ENCODE peak calls at places on chromosome X, in seven cellular contexts. T is transverse colon, R is stomach, A is suprapubic skin, Z is prostate gland, G is HCT116, J is SK-N-SH. N is an unnamed sample.

GRCh38 chrX:107396235-107396634 is 53.2 kb upstream of the FRMPD3 start:
- DNase-seq in T (no peak), R (no peak), A (no peak), Z (no peak), G (no peak), J (no peak), N (no peak)

GRCh38 chrX:77527233-77528001 is 80.2 kb downstream of the FGF16 start:
- DNase-seq in T (no peak), R (no peak), A (peak), Z (no peak), G (no peak), J (peak), N (no peak)

GRCh38 chrX:39675619-39676018 is 422.1 kb downstream of the BCOR start:
- DNase-seq in T (peak), R (no peak), A (no peak), Z (no peak), G (no peak), J (no peak), N (no peak)

GRCh38 chrX:38804481-38805293 is 3.4 kb downstream of the MID1IP1 start:
- DNase-seq in T (peak), R (peak), A (peak), Z (no peak), G (no peak), J (peak), N (peak)

GRCh38 chrX:8424941-8425340 is 39.7 kb upstream of the VCX3B start:
- DNase-seq in T (no peak), R (no peak), A (no peak), Z (peak), G (no peak), J (no peak), N (no peak)

GRCh38 chrX:19174401-19175025 is 52.2 kb upstream of the ADGRG2 start:
- DNase-seq in T (no peak), R (no peak), A (no peak), Z (no peak), G (no peak), J (no peak), N (no peak)

GRCh38 chrX:80705379-80705778 is 104.3 kb downstream of the BRWD3 start:
- DNase-seq in T (no peak), R (no peak), A (no peak), Z (no peak), G (no peak), J (no peak), N (no peak)

GRCh38 chrX:40094041-40094899 is 3.5 kb downstream of the BCOR start:
- DNase-seq in T (peak), R (no peak), A (no peak), Z (peak), G (no peak), J (peak), N (no peak)

GRCh38 chrX:74422576-74423288 is 1.4 kb downstream of the SLC16A2 start:
- DNase-seq in T (peak), R (peak), A (peak), Z (peak), G (no peak), J (peak), N (no peak)

GRCh38 chrX:31333181-31333831 is 261.5 kb upstream of the FTHL17 start:
- DNase-seq in T (no peak), R (no peak), A (no peak), Z (no peak), G (no peak), J (no peak), N (no peak)

GRCh38 chrX:139246295-139246694 is 284.2 kb upstream of the F9 start:
- DNase-seq in T (no peak), R (no peak), A (no peak), Z (no peak), G (no peak), J (no peak), N (no peak)

GRCh38 chrX:54093159-54093558 is 48.9 kb upstream of the PHF8 start:
- DNase-seq in T (no peak), R (no peak), A (no peak), Z (no peak), G (no peak), J (no peak), N (no peak)

GRCh38 chrX:54087661-54088060 is 43.4 kb upstream of the PHF8 start:
- DNase-seq in T (no peak), R (no peak), A (no peak), Z (no peak), G (no peak), J (no peak), N (no peak)

GRCh38 chrX:54090880-54091279 is 46.6 kb upstream of the PHF8 start:
- DNase-seq in T (no peak), R (no peak), A (no peak), Z (no peak), G (no peak), J (no peak), N (no peak)

GRCh38 chrX:54085666-54086065 is 41.4 kb upstream of the PHF8 start:
- DNase-seq in T (no peak), R (no peak), A (no peak), Z (no peak), G (no peak), J (no peak), N (no peak)

DNA sequence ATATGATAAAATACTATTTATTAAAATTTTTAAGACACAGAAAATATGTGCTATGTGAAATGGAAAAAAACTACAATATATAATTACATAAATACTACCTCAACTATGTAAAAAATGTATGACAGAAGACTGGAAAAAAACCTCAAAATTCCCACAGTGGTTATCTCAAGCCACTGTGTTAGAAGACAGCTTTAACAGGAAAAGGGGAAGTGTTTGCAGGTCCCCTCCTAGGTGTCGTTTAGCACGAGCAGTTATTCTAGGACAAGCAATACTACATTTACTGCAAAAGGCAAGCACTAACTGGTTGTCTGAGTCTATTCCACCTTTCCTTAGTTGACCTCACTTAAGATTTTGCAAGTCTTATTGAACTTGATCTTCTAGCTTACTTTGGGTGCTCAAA is 44.9 kb upstream of the PHF8 start:
- DNase-seq in T (no peak), R (no peak), A (no peak), Z (no peak), G (no peak), J (no peak), N (no peak)
- H3K4me3 ChIP-seq in T (no peak), R (no peak), A (no peak), Z (no peak), G (no peak), J (no peak), N (no peak)

GRCh38 chrX:123976671-123977316 is 15.3 kb downstream of the STAG2 start:
- DNase-seq in T (no peak), R (no peak), A (no peak), Z (no peak), G (no peak), J (peak), N (no peak)

GRCh38 chrX:123971963-123972362 is 10.5 kb downstream of the STAG2 start:
- DNase-seq in T (no peak), R (no peak), A (no peak), Z (no peak), G (no peak), J (no peak), N (no peak)

GRCh38 chrX:123975180-123975579 is 13.7 kb downstream of the STAG2 start:
- DNase-seq in T (no peak), R (no peak), A (no peak), Z (no peak), G (no peak), J (no peak), N (no peak)
- TF ChIP-seq POLR2AphosphoS5 in T (no peak), R (peak), A (no peak), Z (no peak), G (no peak), J (no peak), N (no peak)

GRCh38 chrX:153829799-153830631 is at the start of gene PDZD4:
- DNase-seq in T (no peak), R (no peak), A (no peak), Z (no peak), G (no peak), J (peak), N (no peak)

GRCh38 chrX:153828308-153828707 is 2.0 kb downstream of the PDZD4 start:
- DNase-seq in T (no peak), R (no peak), A (no peak), Z (no peak), G (no peak), J (no peak), N (no peak)

GRCh38 chrX:153828723-153829548 is 1.4 kb downstream of the PDZD4 start:
- DNase-seq in T (no peak), R (no peak), A (no peak), Z (no peak), G (no peak), J (peak), N (no peak)

GRCh38 chrX:153830632-153831434 is 489 bp upstream of the PDZD4 start:
- DNase-seq in T (no peak), R (no peak), A (no peak), Z (no peak), G (no peak), J (peak), N (no peak)

DNA sequence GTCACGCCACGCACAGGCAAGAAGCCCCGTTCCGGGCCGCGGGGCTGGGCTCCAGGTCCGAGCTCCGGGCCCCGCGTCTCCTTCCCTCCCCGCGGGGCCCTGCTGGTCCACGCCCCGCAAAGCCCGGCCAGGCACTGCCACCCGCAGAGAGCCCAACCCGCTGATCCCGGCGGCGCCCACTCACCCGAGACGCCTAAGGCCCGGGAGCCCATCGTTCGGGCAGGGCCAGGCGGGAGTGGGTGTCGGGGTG is 870 bp downstream of the PDZD4 start:
- DNase-seq in T (no peak), R (no peak), A (no peak), Z (no peak), G (no peak), J (peak), N (no peak)
- H3K4me3 ChIP-seq in T (peak), R (peak), A (peak), Z (peak), G (no peak), J (peak), N (peak)

GRCh38 chrX:154734101-154734781 is 16.6 kb downstream of the GAB3 start:
- DNase-seq in T (peak), R (no peak), A (no peak), Z (no peak), G (no peak), J (no peak), N (peak)
- TF ChIP-seq POLR2AphosphoS5 in T (no peak), R (peak), A (no peak), Z (no peak), G (no peak), J (no peak), N (no peak)

GRCh38 chrX:23066588-23067281 is 67.0 kb downstream of the DDX53 start:
- DNase-seq in T (no peak), R (no peak), A (no peak), Z (no peak), G (no peak), J (no peak), N (no peak)

GRCh38 chrX:23062359-23062758 is 62.6 kb downstream of the DDX53 start:
- DNase-seq in T (no peak), R (no peak), A (no peak), Z (no peak), G (no peak), J (no peak), N (no peak)

GRCh38 chrX:23061116-23061515 is 61.4 kb downstream of the DDX53 start:
- DNase-seq in T (no peak), R (no peak), A (no peak), Z (no peak), G (no peak), J (no peak), N (no peak)
- H3K4me3 ChIP-seq in T (no peak), R (no peak), A (no peak), Z (no peak), G (no peak), J (no peak), N (no peak)

GRCh38 chrX:50071507-50071906 is 129.3 kb downstream of the AKAP4 start:
- DNase-seq in T (no peak), R (no peak), A (no peak), Z (no peak), G (no peak), J (no peak), N (no peak)

GRCh38 chrX:50066318-50066937 is 134.4 kb downstream of the AKAP4 start:
- DNase-seq in T (no peak), R (no peak), A (no peak), Z (no peak), G (no peak), J (no peak), N (no peak)

GRCh38 chrX:50068893-50069292 is 131.9 kb downstream of the AKAP4 start:
- DNase-seq in T (no peak), R (no peak), A (no peak), Z (no peak), G (no peak), J (no peak), N (no peak)

GRCh38 chrX:50068293-50068568 is 132.6 kb downstream of the AKAP4 start:
- DNase-seq in T (no peak), R (no peak), A (no peak), Z (no peak), G (no peak), J (no peak), N (no peak)

GRCh38 chrX:50067435-50068292 is 133.1 kb downstream of the AKAP4 start:
- DNase-seq in T (peak), R (no peak), A (no peak), Z (no peak), G (no peak), J (peak), N (no peak)
- TF ChIP-seq POLR2AphosphoS5 in T (no peak), R (no peak), A (no peak), Z (no peak), G (no peak), J (no peak), N (no peak)

DNA sequence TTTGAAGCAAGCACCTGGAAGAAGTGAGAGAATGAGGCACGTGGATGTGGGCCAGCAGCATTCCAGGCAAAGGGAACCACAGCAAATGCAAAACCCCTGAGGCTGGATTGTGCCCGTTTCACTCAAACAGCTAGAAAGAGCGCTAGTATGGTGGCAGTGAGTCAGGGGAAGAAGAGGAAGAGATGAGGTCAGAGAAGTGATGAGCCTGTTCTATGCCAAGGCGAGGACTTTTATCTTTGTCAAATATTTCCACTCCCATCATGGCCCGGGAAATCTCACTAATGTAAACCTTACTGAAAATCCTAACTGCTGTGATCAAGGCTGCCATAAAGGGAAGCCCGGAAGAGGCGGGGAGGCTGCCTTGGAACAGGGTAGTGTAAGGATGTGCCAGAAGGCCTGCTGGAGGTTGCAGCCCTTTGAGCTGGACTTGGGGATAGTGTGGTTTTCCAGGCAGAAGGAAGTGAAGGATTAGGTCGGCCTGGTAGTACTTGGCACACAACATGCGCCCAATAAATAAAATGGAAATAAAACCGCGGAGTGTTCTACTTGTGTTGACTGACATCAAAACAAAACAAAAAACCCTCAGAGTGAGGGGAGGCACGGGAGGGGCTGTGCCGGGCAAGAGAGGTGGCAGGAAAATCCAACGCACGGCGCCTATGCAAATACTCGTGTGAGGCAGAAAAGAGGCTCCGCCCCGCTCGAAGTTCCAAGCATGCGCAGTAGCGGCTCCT is 1.2 kb upstream of the CDK16 start:
- DNase-seq in T (no peak), R (no peak), A (peak), Z (peak), G (no peak), J (peak), N (peak)
- H3K4me3 ChIP-seq in T (no peak), R (no peak), A (peak), Z (peak), G (peak), J (peak), N (peak)

DNA sequence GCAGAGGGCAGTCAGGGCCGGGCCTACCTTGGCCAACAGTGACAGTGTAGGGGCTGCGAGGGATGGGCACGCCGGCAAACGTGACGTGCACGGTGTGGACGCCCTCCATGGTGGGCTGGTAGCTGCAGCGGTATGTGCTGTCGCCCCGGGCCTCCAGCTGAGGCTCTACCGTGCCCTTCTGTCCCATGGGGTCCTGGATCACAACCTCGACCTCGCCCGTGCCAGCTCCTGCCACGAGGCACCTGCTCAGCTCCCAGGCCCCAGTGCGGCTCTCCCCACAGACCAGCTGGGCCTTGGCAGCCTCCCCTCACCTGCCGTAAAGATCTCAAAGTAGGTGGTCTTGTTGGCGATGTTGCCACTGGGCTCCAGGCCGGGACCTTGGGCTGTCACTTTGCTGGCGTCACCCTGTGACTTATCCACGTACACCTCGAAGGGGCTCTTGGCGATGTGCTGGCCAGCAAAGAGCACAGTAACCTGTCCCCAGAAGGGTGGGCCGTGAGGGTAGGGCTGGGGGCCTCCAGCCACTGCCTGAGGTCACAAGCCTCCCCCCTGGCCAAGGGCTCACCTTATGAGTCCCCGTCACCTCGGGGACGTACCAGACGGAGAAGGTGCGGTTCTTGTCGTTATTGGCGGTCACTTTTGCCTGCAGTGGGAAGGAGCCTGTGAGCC is 8.3 kb downstream of the FLNA start:
- DNase-seq in T (no peak), R (no peak), A (no peak), Z (no peak), G (no peak), J (no peak), N (no peak)
- TF ChIP-seq POLR2AphosphoS5 in T (peak), R (no peak), A (no peak), Z (no peak), G (no peak), J (peak), N (no peak)

DNA sequence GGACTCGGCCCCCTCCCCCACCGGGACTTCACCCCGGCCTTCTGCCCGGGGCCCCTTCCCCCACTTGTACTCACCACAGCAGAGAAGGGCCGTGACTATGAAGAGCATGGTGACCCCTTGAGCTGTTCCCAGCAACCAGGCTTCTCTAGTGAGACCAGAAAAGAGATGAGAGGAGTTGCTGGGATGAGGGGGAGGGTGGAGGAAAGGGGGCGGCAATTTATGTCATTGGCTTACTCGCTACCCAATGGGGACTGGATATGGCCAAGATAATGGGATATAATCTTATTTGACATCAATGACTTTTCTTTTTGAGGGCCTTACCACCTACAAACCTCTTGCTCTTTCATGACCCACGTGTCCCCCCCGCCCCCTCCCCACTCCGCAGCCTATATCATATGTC is 9.9 kb downstream of the IGSF1 start:
- DNase-seq in T (no peak), R (no peak), A (no peak), Z (no peak), G (no peak), J (no peak), N (no peak)
- H3K4me3 ChIP-seq in T (no peak), R (no peak), A (no peak), Z (no peak), G (no peak), J (no peak), N (no peak)

N was measured in breast epithelium.